ENCODE peak calls at places on chromosomes 4 and X, in ten cellular contexts. One of them, this sample, is unnamed.

GRCh38 chr4:24434193-24434728 is 150.1 kb downstream of the DHX15 start:
- DNase-seq in T-helper 2 cell: no peak
- DNase-seq in HFFc6: no peak
- DNase-seq in body of pancreas: no peak
- DNase-seq in stimulated activated CD8-positive, alpha-beta memory T cell treated with anti-CD3 and anti-CD28 coated beads, Interleukin-4, amount 100 ng/mL, for 1 hour: no peak
- DNase-seq in kidney tubule cell: no peak
- DNase-seq in activated T-helper 9 cell treated with anti-CD3 and anti-CD28 coated beads, Interleukin-2, amount 50 U/mL, for 16 hours: no peak
- DNase-seq in heart left ventricle: no peak
- DNase-seq in Calu3: no peak
- DNase-seq in astrocyte of the cerebellum: no peak
- DNase-seq in this sample: no peak

GRCh38 chr4:78061939-78062603 is 4.9 kb downstream of the FRAS1 start:
- DNase-seq in T-helper 2 cell: no peak
- DNase-seq in HFFc6: no peak
- DNase-seq in body of pancreas: no peak
- DNase-seq in stimulated activated CD8-positive, alpha-beta memory T cell treated with anti-CD3 and anti-CD28 coated beads, Interleukin-4, amount 100 ng/mL, for 1 hour: no peak
- DNase-seq in kidney tubule cell: no peak
- DNase-seq in activated T-helper 9 cell treated with anti-CD3 and anti-CD28 coated beads, Interleukin-2, amount 50 U/mL, for 16 hours: no peak
- DNase-seq in heart left ventricle: no peak
- DNase-seq in Calu3: no peak
- DNase-seq in astrocyte of the cerebellum: no peak
- DNase-seq in this sample: no peak

GRCh38 chrX:132216283-132216682 is 3.0 kb downstream of the RAP2C start:
- DNase-seq in T-helper 2 cell: no peak
- DNase-seq in HFFc6: no peak
- DNase-seq in body of pancreas: no peak
- DNase-seq in stimulated activated CD8-positive, alpha-beta memory T cell treated with anti-CD3 and anti-CD28 coated beads, Interleukin-4, amount 100 ng/mL, for 1 hour: no peak
- DNase-seq in kidney tubule cell: no peak
- DNase-seq in activated T-helper 9 cell treated with anti-CD3 and anti-CD28 coated beads, Interleukin-2, amount 50 U/mL, for 16 hours: no peak
- DNase-seq in heart left ventricle: no peak
- DNase-seq in Calu3: no peak
- DNase-seq in astrocyte of the cerebellum: no peak
- DNase-seq in this sample: no peak

GRCh38 chrX:30941898-30942297 is 52.8 kb upstream of the TAB3 start:
- DNase-seq in T-helper 2 cell: no peak
- DNase-seq in HFFc6: no peak
- DNase-seq in body of pancreas: no peak
- DNase-seq in stimulated activated CD8-positive, alpha-beta memory T cell treated with anti-CD3 and anti-CD28 coated beads, Interleukin-4, amount 100 ng/mL, for 1 hour: no peak
- DNase-seq in kidney tubule cell: no peak
- DNase-seq in activated T-helper 9 cell treated with anti-CD3 and anti-CD28 coated beads, Interleukin-2, amount 50 U/mL, for 16 hours: no peak
- DNase-seq in heart left ventricle: no peak
- DNase-seq in Calu3: no peak
- DNase-seq in astrocyte of the cerebellum: no peak
- DNase-seq in this sample: no peak

GRCh38 chr4:147843162-147843561 is 111.3 kb downstream of the ARHGAP10 start:
- DNase-seq in T-helper 2 cell: no peak
- DNase-seq in HFFc6: no peak
- DNase-seq in body of pancreas: no peak
- DNase-seq in stimulated activated CD8-positive, alpha-beta memory T cell treated with anti-CD3 and anti-CD28 coated beads, Interleukin-4, amount 100 ng/mL, for 1 hour: no peak
- DNase-seq in kidney tubule cell: peak
- DNase-seq in activated T-helper 9 cell treated with anti-CD3 and anti-CD28 coated beads, Interleukin-2, amount 50 U/mL, for 16 hours: no peak
- DNase-seq in heart left ventricle: no peak
- DNase-seq in Calu3: peak
- DNase-seq in astrocyte of the cerebellum: no peak
- DNase-seq in this sample: no peak

GRCh38 chr4:2305766-2306501 is 44.0 kb upstream of the MXD4 start:
- DNase-seq in T-helper 2 cell: no peak
- DNase-seq in HFFc6: no peak
- DNase-seq in body of pancreas: no peak
- DNase-seq in stimulated activated CD8-positive, alpha-beta memory T cell treated with anti-CD3 and anti-CD28 coated beads, Interleukin-4, amount 100 ng/mL, for 1 hour: no peak
- DNase-seq in kidney tubule cell: no peak
- DNase-seq in activated T-helper 9 cell treated with anti-CD3 and anti-CD28 coated beads, Interleukin-2, amount 50 U/mL, for 16 hours: no peak
- DNase-seq in heart left ventricle: no peak
- DNase-seq in Calu3: no peak
- DNase-seq in astrocyte of the cerebellum: no peak
- DNase-seq in this sample: no peak

GRCh38 chr4:88623097-88623496 is 30.8 kb downstream of the HERC3 start:
- DNase-seq in T-helper 2 cell: no peak
- DNase-seq in HFFc6: peak
- DNase-seq in body of pancreas: no peak
- DNase-seq in stimulated activated CD8-positive, alpha-beta memory T cell treated with anti-CD3 and anti-CD28 coated beads, Interleukin-4, amount 100 ng/mL, for 1 hour: no peak
- DNase-seq in kidney tubule cell: peak
- DNase-seq in activated T-helper 9 cell treated with anti-CD3 and anti-CD28 coated beads, Interleukin-2, amount 50 U/mL, for 16 hours: no peak
- DNase-seq in heart left ventricle: no peak
- DNase-seq in Calu3: no peak
- DNase-seq in astrocyte of the cerebellum: no peak
- DNase-seq in this sample: no peak

GRCh38 chr4:10442976-10443375 is 14.2 kb downstream of the ZNF518B start:
- DNase-seq in T-helper 2 cell: no peak
- DNase-seq in HFFc6: peak
- DNase-seq in body of pancreas: no peak
- DNase-seq in stimulated activated CD8-positive, alpha-beta memory T cell treated with anti-CD3 and anti-CD28 coated beads, Interleukin-4, amount 100 ng/mL, for 1 hour: no peak
- DNase-seq in kidney tubule cell: peak
- DNase-seq in activated T-helper 9 cell treated with anti-CD3 and anti-CD28 coated beads, Interleukin-2, amount 50 U/mL, for 16 hours: no peak
- DNase-seq in heart left ventricle: no peak
- DNase-seq in Calu3: no peak
- DNase-seq in astrocyte of the cerebellum: no peak
- DNase-seq in this sample: no peak

GRCh38 chr4:73446336-73446938 is 10.4 kb downstream of the AFP start:
- DNase-seq in T-helper 2 cell: no peak
- DNase-seq in HFFc6: peak
- DNase-seq in body of pancreas: no peak
- DNase-seq in stimulated activated CD8-positive, alpha-beta memory T cell treated with anti-CD3 and anti-CD28 coated beads, Interleukin-4, amount 100 ng/mL, for 1 hour: no peak
- DNase-seq in kidney tubule cell: peak
- DNase-seq in activated T-helper 9 cell treated with anti-CD3 and anti-CD28 coated beads, Interleukin-2, amount 50 U/mL, for 16 hours: no peak
- DNase-seq in heart left ventricle: no peak
- DNase-seq in Calu3: peak
- DNase-seq in astrocyte of the cerebellum: peak
- DNase-seq in this sample: no peak

GRCh38 chr4:2750719-2751605 is 5.2 kb downstream of the TNIP2 start:
- DNase-seq in T-helper 2 cell: no peak
- DNase-seq in HFFc6: no peak
- DNase-seq in body of pancreas: no peak
- DNase-seq in stimulated activated CD8-positive, alpha-beta memory T cell treated with anti-CD3 and anti-CD28 coated beads, Interleukin-4, amount 100 ng/mL, for 1 hour: no peak
- DNase-seq in kidney tubule cell: no peak
- DNase-seq in activated T-helper 9 cell treated with anti-CD3 and anti-CD28 coated beads, Interleukin-2, amount 50 U/mL, for 16 hours: no peak
- DNase-seq in heart left ventricle: peak
- DNase-seq in Calu3: no peak
- DNase-seq in astrocyte of the cerebellum: no peak
- DNase-seq in this sample: no peak